ENCODE peak calls at places on chromosome 7, in six cellular contexts. V is HCT116, W is aorta, O is left lung, Q is Right ventricle myocardium inferior, H is left lobe of liver. F is an unnamed sample.

GRCh38 chr7:47026733-47027450 is 555.0 kb downstream of the TNS3 start:
- ATAC-seq in V (no peak), W (no peak), O (no peak), Q (peak; percentile 87), H (no peak), F (no peak)

GRCh38 chr7:146119016-146119415 is 2.4 kb downstream of the CNTNAP2 start:
- ATAC-seq in V (no peak), W (no peak), O (no peak), Q (no peak), H (no peak), F (no peak)

GRCh38 chr7:100035865-100036264 is 13.7 kb upstream of the ZSCAN21 start:
- ATAC-seq in V (no peak), W (no peak), O (no peak), Q (no peak), H (no peak), F (no peak)

GRCh38 chr7:97117372-97118188 is at the start of gene SDHAF3:
- ATAC-seq in V (peak; percentile 94), W (peak; percentile 99), O (peak; percentile 99), Q (peak; percentile 100), H (peak; percentile 97), F (peak; percentile 96)

GRCh38 chr7:29343379-29343778 is 148.8 kb downstream of the CHN2 start:
- ATAC-seq in V (no peak), W (no peak), O (peak; percentile 25), Q (no peak), H (no peak), F (peak; percentile 90)

GRCh38 chr7:8185907-8186306 is 76.1 kb downstream of the ICA1 start:
- ATAC-seq in V (no peak), W (no peak), O (no peak), Q (no peak), H (no peak), F (no peak)

GRCh38 chr7:149223746-149224145 is 15.7 kb upstream of the ZNF212 start:
- ATAC-seq in V (no peak), W (no peak), O (no peak), Q (no peak), H (no peak), F (peak; percentile 64)

GRCh38 chr7:102155821-102156441 is 130.7 kb upstream of the SH2B2 start:
- ATAC-seq in V (no peak), W (no peak), O (no peak), Q (no peak), H (peak; percentile 82), F (no peak)

GRCh38 chr7:151503902-151504714 is 15.6 kb downstream of the RHEB start:
- ATAC-seq in V (no peak), W (peak; percentile 74), O (peak; percentile 95), Q (peak; percentile 82), H (peak; percentile 90), F (no peak)

GRCh38 chr7:154789404-154789803 is 213.5 kb downstream of the PAXIP1 start:
- ATAC-seq in V (peak; percentile 71), W (no peak), O (no peak), Q (no peak), H (peak; percentile 33), F (no peak)

GRCh38 chr7:149621776-149622175 is 124.2 kb upstream of the ZNF746 start:
- ATAC-seq in V (no peak), W (no peak), O (no peak), Q (no peak), H (no peak), F (peak; percentile 49)

GRCh38 chr7:110397927-110398660 is 692.8 kb upstream of the LRRN3 start:
- ATAC-seq in V (no peak), W (no peak), O (no peak), Q (no peak), H (no peak), F (no peak)

GRCh38 chr7:75861636-75862035 is 17.2 kb upstream of the RHBDD2 start:
- ATAC-seq in V (no peak), W (no peak), O (peak; percentile 63), Q (peak; percentile 89), H (no peak), F (no peak)

GRCh38 chr7:897086-897485 is 20.7 kb downstream of the GET4 start:
- ATAC-seq in V (no peak), W (no peak), O (no peak), Q (no peak), H (no peak), F (no peak)

F was measured in stimulated activated memory B cell treated with anti-CD40 and anti-IgM and Interleukin-4, amounts not matched to agents 10 μg/mL and 1 μg/mL and 100 μg/mL, for 72 hours.